ENCODE peak calls at places on chromosome 16, in six cellular contexts. One of them, this sample, is unnamed.

GRCh38 chr16:30741461-30741914 is 6.7 kb upstream of the PHKG2 start:
- DNase-seq in NCI-H2107: no peak
- DNase-seq in pancreas: peak; percentile 60
- DNase-seq in aorta: no peak
- DNase-seq in NCI-H748 treated with DMSO at 0.1 percent for 48 hours: no peak
- DNase-seq in psoas muscle: no peak
- DNase-seq in this sample: no peak

GRCh38 chr16:57284206-57284951 is at the start of gene PLLP:
- DNase-seq in aorta: peak; percentile 79
- DNase-seq in pancreas: peak; percentile 86
- DNase-seq in NCI-H2107: peak; percentile 65
- DNase-seq in NCI-H748 treated with DMSO at 0.1 percent for 48 hours: peak; percentile 5
- DNase-seq in psoas muscle: no peak
- DNase-seq in this sample: no peak

GRCh38 chr16:89325861-89326471 is 108.5 kb downstream of the ZNF778 start:
- DNase-seq in aorta: peak; percentile 73
- DNase-seq in NCI-H2107: no peak
- DNase-seq in NCI-H748 treated with DMSO at 0.1 percent for 48 hours: no peak
- DNase-seq in psoas muscle: no peak
- DNase-seq in pancreas: peak; percentile 41
- DNase-seq in this sample: peak; percentile 39

GRCh38 chr16:17261197-17261858 is 209.4 kb downstream of the XYLT1 start:
- DNase-seq in aorta: no peak
- DNase-seq in pancreas: no peak
- DNase-seq in psoas muscle: no peak
- DNase-seq in NCI-H748 treated with DMSO at 0.1 percent for 48 hours: no peak
- DNase-seq in NCI-H2107: no peak
- DNase-seq in this sample: no peak

GRCh38 chr16:65068151-65068740 is 53.6 kb downstream of the CDH11 start:
- DNase-seq in psoas muscle: no peak
- DNase-seq in NCI-H2107: no peak
- DNase-seq in aorta: no peak
- DNase-seq in pancreas: no peak
- DNase-seq in NCI-H748 treated with DMSO at 0.1 percent for 48 hours: no peak
- DNase-seq in this sample: no peak

GRCh38 chr16:84183911-84184310 is 2.9 kb downstream of the TAF1C start:
- DNase-seq in NCI-H748 treated with DMSO at 0.1 percent for 48 hours: no peak
- DNase-seq in psoas muscle: no peak
- DNase-seq in pancreas: no peak
- DNase-seq in NCI-H2107: no peak
- DNase-seq in aorta: peak; percentile 58
- DNase-seq in this sample: no peak

GRCh38 chr16:77745972-77746371 is 23.7 kb downstream of the NUDT7 start:
- DNase-seq in NCI-H2107: no peak
- DNase-seq in NCI-H748 treated with DMSO at 0.1 percent for 48 hours: no peak
- DNase-seq in aorta: no peak
- DNase-seq in pancreas: no peak
- DNase-seq in psoas muscle: no peak
- DNase-seq in this sample: no peak

GRCh38 chr16:981695-982151 is at the start of gene SOX8:
- DNase-seq in NCI-H748 treated with DMSO at 0.1 percent for 48 hours: no peak
- DNase-seq in psoas muscle: no peak
- DNase-seq in pancreas: no peak
- DNase-seq in NCI-H2107: no peak
- DNase-seq in aorta: no peak
- DNase-seq in this sample: no peak

GRCh38 chr16:83393196-83393981 is 414.4 kb upstream of the HSBP1 start:
- DNase-seq in NCI-H2107: no peak
- DNase-seq in psoas muscle: no peak
- DNase-seq in NCI-H748 treated with DMSO at 0.1 percent for 48 hours: no peak
- DNase-seq in aorta: no peak
- DNase-seq in pancreas: no peak
- DNase-seq in this sample: no peak

GRCh38 chr16:10465821-10466220 is 80.0 kb downstream of the ATF7IP2 start:
- DNase-seq in NCI-H748 treated with DMSO at 0.1 percent for 48 hours: no peak
- DNase-seq in NCI-H2107: no peak
- DNase-seq in psoas muscle: no peak
- DNase-seq in aorta: no peak
- DNase-seq in pancreas: no peak
- DNase-seq in this sample: no peak

GRCh38 chr16:48611329-48612137 is 1.6 kb upstream of the N4BP1 start:
- DNase-seq in psoas muscle: no peak
- DNase-seq in NCI-H2107: peak; percentile 9
- DNase-seq in pancreas: no peak
- DNase-seq in NCI-H748 treated with DMSO at 0.1 percent for 48 hours: no peak
- DNase-seq in aorta: no peak
- DNase-seq in this sample: peak; percentile 30

GRCh38 chr16:23296994-23297393 is 5.1 kb upstream of the SCNN1B start:
- DNase-seq in NCI-H2107: no peak
- DNase-seq in psoas muscle: no peak
- DNase-seq in pancreas: no peak
- DNase-seq in aorta: no peak
- DNase-seq in NCI-H748 treated with DMSO at 0.1 percent for 48 hours: no peak
- DNase-seq in this sample: no peak

GRCh38 chr16:83054302-83054701 is 427.5 kb downstream of the CDH13 start:
- DNase-seq in NCI-H748 treated with DMSO at 0.1 percent for 48 hours: no peak
- DNase-seq in pancreas: no peak
- DNase-seq in psoas muscle: no peak
- DNase-seq in NCI-H2107: no peak
- DNase-seq in aorta: no peak
- DNase-seq in this sample: no peak

GRCh38 chr16:71526111-71526998 is at the start of gene CHST4:
- DNase-seq in NCI-H2107: peak; percentile 85
- DNase-seq in pancreas: no peak
- DNase-seq in aorta: no peak
- DNase-seq in NCI-H748 treated with DMSO at 0.1 percent for 48 hours: no peak
- DNase-seq in psoas muscle: peak; percentile 13
- DNase-seq in this sample: no peak

GRCh38 chr16:49699718-49700117 is 156.2 kb downstream of the ZNF423 start:
- DNase-seq in NCI-H748 treated with DMSO at 0.1 percent for 48 hours: no peak
- DNase-seq in NCI-H2107: no peak
- DNase-seq in pancreas: no peak
- DNase-seq in aorta: no peak
- DNase-seq in psoas muscle: no peak
- DNase-seq in this sample: no peak

GRCh38 chr16:68375801-68376536 is 65.2 kb downstream of the PRMT7 start:
- DNase-seq in aorta: no peak
- DNase-seq in psoas muscle: no peak
- DNase-seq in pancreas: no peak
- DNase-seq in NCI-H748 treated with DMSO at 0.1 percent for 48 hours: no peak
- DNase-seq in NCI-H2107: no peak
- DNase-seq in this sample: peak; percentile 77

GRCh38 chr16:48607056-48607825 is 2.7 kb downstream of the N4BP1 start:
- DNase-seq in aorta: no peak
- DNase-seq in pancreas: no peak
- DNase-seq in NCI-H2107: no peak
- DNase-seq in psoas muscle: no peak
- DNase-seq in NCI-H748 treated with DMSO at 0.1 percent for 48 hours: no peak
- DNase-seq in this sample: no peak

GRCh38 chr16:78628526-78628925 is 529.1 kb downstream of the WWOX start:
- DNase-seq in aorta: no peak
- DNase-seq in NCI-H748 treated with DMSO at 0.1 percent for 48 hours: no peak
- DNase-seq in NCI-H2107: no peak
- DNase-seq in pancreas: no peak
- DNase-seq in psoas muscle: no peak
- DNase-seq in this sample: no peak

GRCh38 chr16:31099860-31100638 is 5.5 kb upstream of the VKORC1 start:
- DNase-seq in NCI-H2107: no peak
- DNase-seq in aorta: no peak
- DNase-seq in pancreas: no peak
- DNase-seq in psoas muscle: no peak
- DNase-seq in NCI-H748 treated with DMSO at 0.1 percent for 48 hours: no peak
- DNase-seq in this sample: no peak

GRCh38 chr16:9102379-9102778 is 10.9 kb downstream of the HAPSTR1 start:
- DNase-seq in NCI-H2107: no peak
- DNase-seq in NCI-H748 treated with DMSO at 0.1 percent for 48 hours: no peak
- DNase-seq in aorta: no peak
- DNase-seq in psoas muscle: no peak
- DNase-seq in pancreas: no peak
- DNase-seq in this sample: no peak

GRCh38 chr16:8634991-8635736 is 13.7 kb downstream of the METTL22 start:
- DNase-seq in aorta: no peak
- DNase-seq in NCI-H2107: no peak
- DNase-seq in psoas muscle: no peak
- DNase-seq in pancreas: no peak
- DNase-seq in NCI-H748 treated with DMSO at 0.1 percent for 48 hours: no peak
- DNase-seq in this sample: no peak

GRCh38 chr16:2224183-2224486 is 744 bp downstream of the E4F1 start:
- DNase-seq in NCI-H748 treated with DMSO at 0.1 percent for 48 hours: no peak
- DNase-seq in aorta: no peak
- DNase-seq in NCI-H2107: no peak
- DNase-seq in pancreas: no peak
- DNase-seq in psoas muscle: no peak
- DNase-seq in this sample: no peak

GRCh38 chr16:88700636-88701482 is 5.3 kb downstream of the RNF166 start:
- DNase-seq in NCI-H2107: no peak
- DNase-seq in psoas muscle: peak; percentile 85
- DNase-seq in aorta: peak; percentile 93
- DNase-seq in NCI-H748 treated with DMSO at 0.1 percent for 48 hours: no peak
- DNase-seq in pancreas: no peak
- DNase-seq in this sample: no peak

GRCh38 chr16:74868501-74868900 is 93.9 kb upstream of the FA2H start:
- DNase-seq in NCI-H748 treated with DMSO at 0.1 percent for 48 hours: no peak
- DNase-seq in psoas muscle: no peak
- DNase-seq in aorta: no peak
- DNase-seq in pancreas: no peak
- DNase-seq in NCI-H2107: no peak
- DNase-seq in this sample: no peak

GRCh38 chr16:74871608-74872007 is 97.0 kb upstream of the FA2H start:
- DNase-seq in pancreas: no peak
- DNase-seq in psoas muscle: no peak
- DNase-seq in NCI-H748 treated with DMSO at 0.1 percent for 48 hours: no peak
- DNase-seq in aorta: no peak
- DNase-seq in NCI-H2107: no peak
- DNase-seq in this sample: no peak

GRCh38 chr16:2702871-2703745 is 16.9 kb downstream of the PRSS27 start:
- DNase-seq in NCI-H748 treated with DMSO at 0.1 percent for 48 hours: no peak
- DNase-seq in psoas muscle: peak; percentile 74
- DNase-seq in pancreas: no peak
- DNase-seq in aorta: no peak
- DNase-seq in NCI-H2107: no peak
- DNase-seq in this sample: peak; percentile 69

GRCh38 chr16:86531193-86531550 is 20.8 kb downstream of the FOXF1 start:
- DNase-seq in NCI-H748 treated with DMSO at 0.1 percent for 48 hours: no peak
- DNase-seq in psoas muscle: peak; percentile 55
- DNase-seq in NCI-H2107: no peak
- DNase-seq in pancreas: no peak
- DNase-seq in aorta: peak; percentile 80
- DNase-seq in this sample: peak; percentile 77

GRCh38 chr16:19067349-19068236 is at the start of gene COQ7:
- DNase-seq in NCI-H748 treated with DMSO at 0.1 percent for 48 hours: peak; percentile 92
- DNase-seq in psoas muscle: peak; percentile 99
- DNase-seq in pancreas: peak; percentile 99
- DNase-seq in aorta: peak; percentile 99
- DNase-seq in NCI-H2107: peak; percentile 96
- DNase-seq in this sample: peak; percentile 99

GRCh38 chr16:54411555-54411954 is 125.0 kb upstream of the IRX3 start:
- DNase-seq in psoas muscle: no peak
- DNase-seq in aorta: no peak
- DNase-seq in NCI-H748 treated with DMSO at 0.1 percent for 48 hours: no peak
- DNase-seq in pancreas: no peak
- DNase-seq in NCI-H2107: no peak
- DNase-seq in this sample: no peak

GRCh38 chr16:80318107-80318506 is 222.7 kb upstream of the DYNLRB2 start:
- DNase-seq in pancreas: no peak
- DNase-seq in psoas muscle: no peak
- DNase-seq in NCI-H2107: no peak
- DNase-seq in aorta: no peak
- DNase-seq in NCI-H748 treated with DMSO at 0.1 percent for 48 hours: no peak
- DNase-seq in this sample: no peak

GRCh38 chr16:77946834-77947233 is 75.5 kb upstream of the CLEC3A start:
- DNase-seq in aorta: no peak
- DNase-seq in pancreas: no peak
- DNase-seq in NCI-H748 treated with DMSO at 0.1 percent for 48 hours: no peak
- DNase-seq in psoas muscle: no peak
- DNase-seq in NCI-H2107: no peak
- DNase-seq in this sample: no peak

GRCh38 chr16:57282510-57283213 is 1.8 kb downstream of the PLLP start:
- DNase-seq in aorta: peak; percentile 57
- DNase-seq in NCI-H2107: no peak
- DNase-seq in NCI-H748 treated with DMSO at 0.1 percent for 48 hours: no peak
- DNase-seq in psoas muscle: no peak
- DNase-seq in pancreas: no peak
- DNase-seq in this sample: no peak

GRCh38 chr16:22397459-22397858 is 23.0 kb upstream of the CDR2 start:
- DNase-seq in aorta: no peak
- DNase-seq in psoas muscle: no peak
- DNase-seq in pancreas: no peak
- DNase-seq in NCI-H2107: no peak
- DNase-seq in NCI-H748 treated with DMSO at 0.1 percent for 48 hours: no peak
- DNase-seq in this sample: no peak

GRCh38 chr16:25750489-25750888 is 58.7 kb downstream of the HS3ST4 start:
- DNase-seq in NCI-H2107: no peak
- DNase-seq in aorta: no peak
- DNase-seq in psoas muscle: no peak
- DNase-seq in NCI-H748 treated with DMSO at 0.1 percent for 48 hours: no peak
- DNase-seq in pancreas: no peak
- DNase-seq in this sample: no peak

GRCh38 chr16:21684199-21684598 is 20.4 kb downstream of the OTOA start:
- DNase-seq in NCI-H2107: no peak
- DNase-seq in NCI-H748 treated with DMSO at 0.1 percent for 48 hours: no peak
- DNase-seq in psoas muscle: no peak
- DNase-seq in aorta: no peak
- DNase-seq in pancreas: no peak
- DNase-seq in this sample: no peak